ENCODE peak calls at places on chromosomes 13 and 19, in nine cellular contexts. P, Z, J, E, Q, G, Y, L and H are unnamed samples.

GRCh38 chr19:30305346-30306060 is 66.7 kb upstream of the ZNF536 start:
- DNase-seq in J (no peak), Z (peak; percentile 73), L (no peak), Y (no peak), P (no peak), E (no peak), G (no peak), Q (no peak), H (no peak)

GRCh38 chr13:110015253-110015652 is 228.9 kb upstream of the IRS2 start:
- DNase-seq in J (peak; percentile 46), P (peak; percentile 63), G (no peak), Y (no peak), L (no peak), Z (no peak), E (no peak), Q (no peak), H (peak; percentile 98)

GRCh38 chr13:37505531-37505930 is 93.0 kb downstream of the POSTN start:
- DNase-seq in P (no peak), G (no peak), J (no peak), Y (no peak), L (no peak), Q (no peak), Z (no peak), E (no peak), H (no peak)

GRCh38 chr13:36096411-36097184 is 34.6 kb downstream of the DCLK1 start:
- DNase-seq in Y (no peak), P (peak; percentile 75), Z (no peak), J (no peak), G (no peak), Q (no peak), L (no peak), E (no peak), H (no peak)

GRCh38 chr19:49136771-49137171 is 17.4 kb downstream of the PPFIA3 start:
- DNase-seq in G (no peak), P (no peak), L (no peak), J (no peak), Q (no peak), Z (no peak), E (no peak), Y (no peak), H (no peak)

GRCh38 chr19:40433391-40434216 is 7.8 kb upstream of the SERTAD1 start:
- DNase-seq in P (peak; percentile 85), G (no peak), Y (peak; percentile 56), Q (peak; percentile 95), E (peak; percentile 74), J (peak; percentile 92), L (peak; percentile 36), Z (peak; percentile 95), H (peak; percentile 49)

GRCh38 chr13:111858571-111858970 is 208.4 kb upstream of the SOX1 start:
- DNase-seq in L (no peak), Z (no peak), P (no peak), G (no peak), Y (no peak), E (no peak), J (no peak), Q (no peak), H (no peak)

GRCh38 chr13:49190901-49191300 is 29.2 kb upstream of the MLNR start:
- DNase-seq in Y (no peak), L (no peak), P (no peak), J (no peak), E (no peak), Q (no peak), G (no peak), Z (no peak), H (no peak)

GRCh38 chr19:46069841-46070341 is 29.1 kb upstream of the IGFL4 start:
- DNase-seq in P (peak; percentile 96), E (peak; percentile 96), Y (no peak), Q (no peak), Z (no peak), J (peak; percentile 89), L (no peak), G (no peak), H (no peak)

GRCh38 chr13:73230714-73231113 is 171.9 kb downstream of the KLF5 start:
- DNase-seq in P (peak; percentile 11), Z (no peak), Q (no peak), G (no peak), J (no peak), Y (no peak), L (no peak), E (no peak), H (no peak)

GRCh38 chr13:110850840-110851239 is 64.0 kb downstream of the ANKRD10 start:
- DNase-seq in Y (no peak), Q (no peak), P (no peak), Z (no peak), E (no peak), G (no peak), L (no peak), J (no peak), H (no peak)

GRCh38 chr19:39428309-39429112 is 7.2 kb downstream of the RPS16 start:
- DNase-seq in Z (no peak), J (peak; percentile 95), E (peak; percentile 91), Q (peak; percentile 90), Y (no peak), L (no peak), P (peak; percentile 89), G (no peak), H (no peak)

GRCh38 chr19:8308891-8309291 is 733 bp upstream of the CD320 start:
- DNase-seq in Y (no peak), P (no peak), E (no peak), Z (peak; percentile 64), Q (peak; percentile 61), L (no peak), G (no peak), J (no peak), H (no peak)

GRCh38 chr13:40549500-40550094 is 116.8 kb downstream of the FOXO1 start:
- DNase-seq in Z (no peak), L (no peak), E (no peak), J (peak; percentile 30), G (no peak), P (peak; percentile 77), Y (no peak), Q (no peak), H (no peak)